ENCODE peak calls at places on chromosomes 13 and 19, in ten cellular contexts. C is cardiac fibroblast; W is H4; K is stimulated activated naive CD4-positive, alpha-beta T cell; S is stimulated activated CD8-positive, alpha-beta memory T cell treated with anti-CD3 and anti-CD28 coated beads, Interleukin-12 subunit alpha, Interleukin-12 subunit beta, amount 100 ng/mL, for 4 hours; D is A172; U is activated T-cell treated with anti-CD3 and anti-CD28 coated beads for 1 hour; G is T-helper 1 cell; L is GOT3; X is stimulated activated CD4-positive, alpha-beta T cell treated with anti-CD3 and anti-CD28 coated beads, Interleukin-2, amount 100 ng/mL, for 48 hours. H is an unnamed sample.

GRCh38 chr13:43572601-43573360 is 214.0 kb downstream of the ENOX1 start:
- DNase-seq in S (no peak), U (no peak), X (no peak), L (peak), W (peak), G (no peak), C (no peak), K (no peak), D (peak), H (peak)

GRCh38 chr13:25908390-25908789 is 143.4 kb downstream of the SHISA2 start:
- DNase-seq in G (no peak), K (no peak), X (no peak), U (no peak), L (no peak), D (no peak), W (no peak), C (no peak), S (no peak), H (no peak)

GRCh38 chr13:21608961-21609360 is 5.0 kb upstream of the MICU2 start:
- DNase-seq in G (no peak), D (no peak), K (no peak), S (no peak), U (no peak), W (no peak), X (no peak), L (no peak), C (no peak), H (no peak)

GRCh38 chr13:65594255-65594654 is 1635.9 kb downstream of the PCDH9 start:
- DNase-seq in U (no peak), K (no peak), C (peak), W (no peak), X (no peak), S (no peak), L (no peak), G (no peak), D (peak), H (peak)

GRCh38 chr13:30792257-30793000 is 57.1 kb downstream of the ALOX5AP start:
- DNase-seq in G (no peak), L (peak), D (peak), X (no peak), S (no peak), U (no peak), C (peak), W (peak), K (no peak), H (peak)

GRCh38 chr13:53953205-53953604 is 924.6 kb downstream of the OLFM4 start:
- DNase-seq in W (no peak), S (no peak), L (no peak), D (no peak), G (no peak), U (no peak), K (no peak), X (no peak), C (no peak), H (no peak)

GRCh38 chr19:14530005-14530348 is 583 bp downstream of the TECR start:
- DNase-seq in X (no peak), K (peak), L (no peak), S (no peak), U (no peak), W (no peak), D (no peak), G (no peak), C (no peak), H (no peak)

GRCh38 chr13:20430296-20430695 is 95.4 kb downstream of the CRYL1 start:
- DNase-seq in C (no peak), U (no peak), G (no peak), X (no peak), K (no peak), W (no peak), S (no peak), D (no peak), L (no peak), H (no peak)

GRCh38 chr13:76350399-76350798 is 535.8 kb downstream of the KCTD12 start:
- DNase-seq in K (no peak), W (no peak), S (no peak), C (peak), L (no peak), G (no peak), U (no peak), D (no peak), X (no peak), H (no peak)

GRCh38 chr13:56351041-56351440 is 789.7 kb upstream of the PRR20A start:
- DNase-seq in G (no peak), W (no peak), U (no peak), L (no peak), X (no peak), D (no peak), C (no peak), K (no peak), S (no peak), H (no peak)

GRCh38 chr13:21435710-21436151 is 23.4 kb downstream of the ZDHHC20 start:
- DNase-seq in D (peak), C (peak), G (peak), S (peak), U (peak), K (no peak), L (no peak), X (peak), W (peak), H (peak)

GRCh38 chr19:41225238-41226052 is 6.4 kb downstream of the AXL start:
- DNase-seq in W (peak), G (peak), D (peak), X (peak), L (peak), C (peak), S (peak), K (no peak), U (no peak), H (peak)

GRCh38 chr19:4278010-4278409 is 1.1 kb upstream of the SHD start:
- DNase-seq in G (no peak), K (no peak), U (no peak), W (no peak), C (no peak), S (no peak), L (no peak), X (no peak), D (no peak), H (no peak)

GRCh38 chr19:23571175-23571574 is 115.8 kb downstream of the ZNF675 start:
- DNase-seq in D (no peak), L (no peak), C (no peak), X (no peak), G (no peak), K (no peak), U (no peak), S (no peak), W (no peak), H (no peak)

GRCh38 chr19:4065430-4066175 is 1.1 kb downstream of the ZBTB7A start:
- DNase-seq in K (peak), G (peak), L (peak), U (peak), X (peak), W (peak), S (peak), C (peak), D (peak), H (peak)

GRCh38 chr13:26978081-26978860 is 193.3 kb downstream of the USP12 start:
- DNase-seq in W (no peak), S (no peak), U (no peak), X (no peak), D (peak), G (no peak), L (no peak), C (no peak), K (no peak), H (no peak)

GRCh38 chr19:4256563-4256962 is 9.7 kb downstream of the YJU2 start:
- DNase-seq in X (no peak), C (no peak), L (no peak), W (no peak), G (no peak), S (no peak), U (no peak), K (no peak), D (no peak), H (no peak)

GRCh38 chr19:29390742-29391141 is 135.1 kb upstream of the VSTM2B start:
- DNase-seq in S (no peak), W (no peak), D (no peak), C (no peak), K (no peak), U (no peak), G (no peak), L (no peak), X (no peak), H (no peak)

GRCh38 chr19:36009220-36009619 is 607 bp upstream of the SYNE4 start:
- DNase-seq in L (no peak), D (no peak), X (peak), U (no peak), C (peak), W (no peak), S (no peak), K (peak), G (peak), H (peak)

GRCh38 chr13:50629497-50629896 is 214.0 kb downstream of the DLEU7 start:
- DNase-seq in L (no peak), C (peak), X (no peak), S (no peak), W (no peak), U (no peak), D (no peak), G (no peak), K (no peak), H (no peak)